ENCODE peak calls at places on chromosomes 16 and 17, in six cellular contexts. W is PC-3; H is CD8-positive, alpha-beta memory T cell; G is stimulated activated CD4-positive, alpha-beta T cell treated with anti-CD3 and anti-CD28 coated beads, Interleukin-4, amount 100 ng/mL, for 1 hour; S is fibroblast of villous mesenchyme; R is activated effector memory CD4-positive, alpha-beta T cell treated with Interleukin-2 at 50 U/mL for 16 hours. E is an unnamed sample.

GRCh38 chr16:87453326-87453725 is 39.5 kb downstream of the ZCCHC14 start:
- DNase-seq in H (no peak), S (no peak), R (no peak), G (no peak), W (no peak), E (peak)

GRCh38 chr16:31696968-31697743 is 169.5 kb downstream of the AHSP start:
- DNase-seq in W (peak), H (no peak), R (no peak), S (peak), G (no peak), E (no peak)

GRCh38 chr16:81462683-81463082 is 18.1 kb downstream of the CMIP start:
- DNase-seq in R (no peak), H (no peak), S (no peak), G (no peak), W (no peak), E (no peak)

GRCh38 chr16:74874912-74875311 is 100.3 kb upstream of the FA2H start:
- DNase-seq in G (no peak), S (no peak), H (no peak), R (no peak), W (no peak), E (no peak)

GRCh38 chr17:49618112-49618611 is 42.5 kb downstream of the NXPH3 start:
- DNase-seq in G (no peak), R (no peak), H (no peak), S (peak), W (no peak), E (no peak)

GRCh38 chr16:14321542-14321941 is 250.4 kb downstream of the MRTFB start:
- DNase-seq in H (no peak), R (no peak), S (no peak), W (no peak), G (no peak), E (no peak)

GRCh38 chr17:58308173-58308984 is 20.2 kb downstream of the TSPOAP1 start:
- DNase-seq in R (no peak), G (no peak), W (no peak), H (peak), S (no peak), E (no peak)

GRCh38 chr17:71790791-71791190 is 330.0 kb upstream of the SOX9 start:
- DNase-seq in H (no peak), W (peak), G (no peak), S (no peak), R (no peak), E (no peak)

GRCh38 chr17:16513858-16514257 is 21.9 kb upstream of the LRRC75A start:
- DNase-seq in R (no peak), G (no peak), H (no peak), W (no peak), S (no peak), E (no peak)

GRCh38 chr17:41773731-41774193 is 12.7 kb downstream of the JUP start:
- DNase-seq in W (no peak), H (no peak), S (peak), R (no peak), G (no peak), E (no peak)

GRCh38 chr16:4556112-4556511 is at the start of gene C16orf96:
- DNase-seq in S (no peak), G (no peak), H (no peak), R (no peak), W (no peak), E (no peak)

E was measured in natural killer cell treated with Interleukin-12 subunit alpha and Interleukin-12 subunit beta and Interleukin-15 and Interleukin-18, amount 100 ng/mL, for 72 hours.